ENCODE peak calls at places on chromosomes 16 and 17, in four cellular contexts. S, T, N and C are unnamed samples.
A peak's percentile ranks its signal among the peaks of the same experiment; 100 is the strongest.

GRCh38 chr17:81200695-81201580 is 21.8 kb downstream of the CEP131 start:
- DNase-seq in S (no peak), T (peak; percentile 62), N (peak; percentile 45), C (peak; percentile 78)

GRCh38 chr16:4375717-4376116 is 4.1 kb downstream of the VASN start:
- DNase-seq in S (no peak), T (peak; percentile 1), N (peak; percentile 60), C (no peak)

GRCh38 chr16:17318200-17318599 is 152.6 kb downstream of the XYLT1 start:
- DNase-seq in S (no peak), T (no peak), N (no peak), C (no peak)

GRCh38 chr17:67050476-67051154 is 6.3 kb downstream of the CACNG1 start:
- DNase-seq in S (no peak), T (no peak), N (no peak), C (no peak)

GRCh38 chr17:1920948-1921351 is 91.1 kb downstream of the RPA1 start:
- DNase-seq in S (no peak), T (no peak), N (no peak), C (no peak)

GRCh38 chr17:60167095-60167741 is 17.4 kb downstream of the CA4 start:
- DNase-seq in S (no peak), T (no peak), N (no peak), C (no peak)

GRCh38 chr16:10831899-10832886 is 13.6 kb upstream of the TVP23A start:
- DNase-seq in S (no peak), T (no peak), N (no peak), C (no peak)

GRCh38 chr17:12961655-12962054 is 56.2 kb downstream of the ELAC2 start:
- DNase-seq in S (no peak), T (no peak), N (no peak), C (no peak)

GRCh38 chr16:35908152-35908551 is 2448.7 kb downstream of the TP53TG3F start:
- DNase-seq in S (no peak), T (no peak), N (no peak), C (no peak)

GRCh38 chr17:76467809-76468633 is 618 bp downstream of the AANAT start:
- DNase-seq in S (no peak), T (no peak), N (no peak), C (no peak)

GRCh38 chr17:54063639-54064038 is 240.9 kb downstream of the KIF2B start:
- DNase-seq in S (no peak), T (no peak), N (no peak), C (no peak)

GRCh38 chr16:73124097-73124652 is 76.2 kb upstream of the ZFHX3 start:
- DNase-seq in S (no peak), T (no peak), N (no peak), C (peak; percentile 45)

GRCh38 chr17:63675231-63675606 is 24.7 kb downstream of the LIMD2 start:
- DNase-seq in S (no peak), T (no peak), N (peak; percentile 32), C (peak; percentile 68)

GRCh38 chr17:83019376-83019775 is 60.0 kb upstream of the METRNL start:
- DNase-seq in S (no peak), T (no peak), N (no peak), C (no peak)

GRCh38 chr16:56734429-56734828 is 4.5 kb downstream of the NUP93 start:
- DNase-seq in S (no peak), T (no peak), N (no peak), C (no peak)

GRCh38 chr17:32971171-32971570 is 20.5 kb upstream of the SPACA3 start:
- DNase-seq in S (no peak), T (no peak), N (no peak), C (no peak)

GRCh38 chr17:40548982-40549680 is 16.1 kb downstream of the CCR7 start:
- DNase-seq in S (peak; percentile 15), T (no peak), N (peak; percentile 91), C (no peak)

DNA sequence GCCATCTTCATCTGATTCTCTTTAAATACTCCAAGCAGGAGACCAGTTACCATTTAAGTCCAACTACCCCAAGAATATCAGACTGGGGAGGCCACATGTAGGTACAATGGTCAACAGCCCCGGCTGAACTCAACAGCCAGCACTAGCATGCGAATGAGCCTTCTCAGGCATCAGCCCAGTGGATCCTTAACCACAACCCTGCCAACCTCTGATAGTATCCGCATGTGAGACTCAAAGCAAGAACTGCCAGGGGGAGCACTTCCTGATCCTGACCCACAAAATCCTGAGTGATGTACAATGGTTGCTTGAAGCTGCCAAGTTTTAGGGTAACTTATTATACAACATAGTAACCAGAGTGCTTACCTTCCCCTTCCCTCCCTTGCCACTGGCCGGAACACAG is 4.0 kb downstream of the PYY start:
- DNase-seq in S (no peak), T (no peak), N (no peak), C (no peak)
- TF ChIP-seq CTCF in S (no peak), T (no peak), N (no peak), C (no peak)

DNA sequence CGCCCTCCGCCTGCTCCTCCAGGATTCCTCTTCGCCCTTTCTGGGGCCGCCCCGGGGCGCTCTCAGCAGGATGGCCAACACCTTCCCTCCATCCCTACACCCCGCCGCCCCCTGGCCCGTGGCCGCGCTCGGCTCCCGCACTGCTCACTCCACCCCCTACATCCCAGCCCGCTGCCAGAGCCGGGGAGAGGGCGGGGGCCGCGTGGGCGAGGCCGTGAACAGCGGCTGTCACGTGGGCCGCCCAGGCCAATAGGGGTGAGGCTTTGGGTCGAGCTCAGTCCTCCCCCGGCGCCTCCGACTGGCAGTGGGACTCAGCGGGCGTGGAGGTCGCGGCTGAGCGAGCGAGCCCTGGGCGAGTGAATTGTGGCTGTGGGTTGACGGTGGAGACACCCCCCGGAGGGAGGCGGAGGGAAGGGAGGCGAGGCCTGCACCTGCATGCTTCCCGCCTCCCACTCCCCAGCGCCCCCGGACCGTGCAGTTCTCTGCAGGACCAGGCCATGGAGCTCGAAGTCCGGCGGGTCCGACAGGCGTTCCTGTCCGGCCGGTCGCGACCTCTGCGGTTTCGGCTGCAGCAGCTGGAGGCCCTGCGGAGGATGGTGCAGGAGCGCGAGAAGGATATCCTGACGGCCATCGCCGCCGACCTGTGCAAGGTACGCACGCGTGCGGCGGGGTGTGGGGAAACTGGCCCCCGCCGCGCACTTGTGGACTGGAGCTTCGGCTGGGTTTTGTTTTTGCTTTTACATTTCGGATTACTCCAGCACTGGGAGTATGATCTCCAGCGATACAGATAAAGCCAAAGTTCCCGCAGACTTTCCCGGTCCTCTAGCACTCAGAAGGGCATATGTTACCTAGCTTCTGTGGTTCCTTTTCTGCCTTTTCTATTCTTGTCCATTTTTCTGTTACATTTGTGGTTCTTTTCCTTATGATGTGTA is at the start of gene ALDH3A2:
- DNase-seq in S (peak; percentile 99), T (peak; percentile 95), N (peak; percentile 93), C (peak; percentile 98)
- H3K4me1 ChIP-seq in S (no peaks in the 10 kb centered on the region), T (peaks cover 26% of the 10 kb centered on the region), N (peaks cover 67% of the 10 kb centered on the region), C (peaks cover 31% of the 10 kb centered on the region)

GRCh38 chr17:30378797-30379302 is at the start of gene CPD:
- DNase-seq in S (peak; percentile 96), T (peak; percentile 98), N (peak; percentile 81), C (peak; percentile 97)
- H3K4me3 ChIP-seq in S (peak within 1 kb of the TSS; percentile 85), T (peak within 1 kb of the TSS; percentile 86), N (peak within 1 kb of the TSS; percentile 84), C (peak within 1 kb of the TSS; percentile 77)

GRCh38 chr16:77437859-77438258 is 3.0 kb upstream of the ADAMTS18 start:
- DNase-seq in S (no peak), T (peak; percentile 48), N (no peak), C (peak; percentile 3)
- TF ChIP-seq CTCF in S (no peak), T (peak; percentile 66), N (no peak), C (peak; percentile 31)

DNA sequence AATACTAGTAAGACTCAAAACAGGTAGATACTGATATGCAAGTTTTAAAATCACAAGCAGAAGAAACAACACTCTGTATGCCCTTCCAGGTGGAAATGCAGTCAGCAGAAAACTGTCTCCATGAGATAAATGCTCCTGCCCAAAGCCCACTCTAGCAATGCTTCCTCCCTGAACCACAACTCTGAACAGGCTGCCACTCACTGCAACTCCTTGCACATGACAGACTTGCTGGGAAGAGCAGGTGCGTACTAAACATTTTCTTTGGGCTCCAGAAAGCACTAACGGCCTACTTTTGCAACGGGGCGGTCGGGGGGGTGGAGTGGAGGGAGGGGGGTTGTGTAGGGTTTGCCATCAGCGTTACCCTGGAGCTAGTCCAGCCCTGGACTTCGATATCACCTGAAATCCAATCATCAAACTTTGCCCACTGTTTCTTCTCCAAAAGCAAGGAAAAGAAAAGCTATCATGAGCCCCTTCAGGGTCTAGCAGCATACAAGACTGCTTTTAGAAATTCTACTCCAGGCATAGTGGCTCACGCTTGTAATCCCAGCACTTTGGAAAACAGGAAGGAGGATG is 46.1 kb downstream of the ANKRD11 start:
- DNase-seq in S (no peak), T (no peak), N (no peak), C (no peak)
- H3K4me1 ChIP-seq in S (peaks cover 23% of the 10 kb centered on the region), T (peaks cover 49% of the 10 kb centered on the region), N (peaks cover 70% of the 10 kb centered on the region), C (peaks cover 43% of the 10 kb centered on the region)

GRCh38 chr16:87316923-87317765 is at the start of gene C16orf95:
- DNase-seq in S (peak; percentile 97), T (peak; percentile 97), N (peak; percentile 85), C (peak; percentile 96)

GRCh38 chr16:87317766-87318121 is 552 bp upstream of the C16orf95 start:
- DNase-seq in S (no peak), T (no peak), N (no peak), C (peak; percentile 60)

GRCh38 chr16:87312008-87312407 is 5.2 kb downstream of the C16orf95 start:
- DNase-seq in S (no peak), T (no peak), N (no peak), C (no peak)

GRCh38 chr16:87316450-87316922 is 706 bp downstream of the C16orf95 start:
- DNase-seq in S (no peak), T (no peak), N (no peak), C (no peak)

GRCh38 chr16:87314990-87315420 is 2.2 kb downstream of the C16orf95 start:
- DNase-seq in S (no peak), T (no peak), N (no peak), C (no peak)
- H3K4me3 ChIP-seq in S (no peak overlapping the region), T (no peak overlapping the region), N (no peak overlapping the region), C (no peak overlapping the region)

DNA sequence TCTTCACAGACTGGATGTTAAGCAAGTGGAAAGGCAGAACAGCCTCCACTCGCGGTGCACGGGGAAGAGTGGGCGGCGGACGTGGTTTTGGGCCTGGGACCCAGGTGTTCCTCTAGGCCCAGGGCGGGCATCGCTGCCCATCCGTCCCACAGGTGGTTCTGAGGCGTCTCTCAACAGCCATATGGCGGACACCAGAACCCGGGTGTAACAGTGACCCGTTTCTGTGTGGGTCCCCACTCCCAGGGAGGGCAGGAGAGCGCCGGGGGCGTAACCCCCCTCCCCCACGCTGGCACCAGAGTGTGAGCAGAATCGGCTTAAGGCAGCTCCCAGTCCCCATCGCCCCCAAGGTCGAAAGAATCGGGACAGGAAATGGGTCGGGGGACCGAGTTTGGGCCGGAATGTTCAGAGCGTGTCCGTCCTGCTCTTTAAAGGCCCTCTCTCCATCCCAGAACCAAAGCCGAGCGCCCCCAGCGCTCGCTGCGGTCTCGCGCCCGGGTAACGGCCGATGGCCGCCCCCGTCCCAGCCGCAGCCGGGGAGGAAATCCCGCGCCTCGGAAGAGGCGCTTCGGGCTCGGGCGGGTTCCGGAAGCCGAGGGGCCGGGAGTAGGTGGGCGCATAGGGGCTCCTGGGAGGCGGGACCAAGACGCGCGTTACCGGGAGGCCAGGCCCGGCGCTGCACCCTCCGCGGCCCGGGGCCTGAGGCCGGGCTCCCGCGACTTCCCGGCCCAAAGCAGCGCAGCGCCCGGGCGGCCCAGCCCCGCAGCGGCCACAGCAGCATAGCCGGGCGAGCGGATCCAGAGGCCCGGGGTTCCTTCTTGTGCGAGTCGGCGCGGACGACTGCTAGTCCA is at the start of gene TK2:
- DNase-seq in S (peak; percentile 71), T (peak; percentile 79), N (no peak), C (peak; percentile 75)
- TF ChIP-seq CTCF in S (no peak), T (peak; percentile 39), N (no peak), C (peak; percentile 38)

DNA sequence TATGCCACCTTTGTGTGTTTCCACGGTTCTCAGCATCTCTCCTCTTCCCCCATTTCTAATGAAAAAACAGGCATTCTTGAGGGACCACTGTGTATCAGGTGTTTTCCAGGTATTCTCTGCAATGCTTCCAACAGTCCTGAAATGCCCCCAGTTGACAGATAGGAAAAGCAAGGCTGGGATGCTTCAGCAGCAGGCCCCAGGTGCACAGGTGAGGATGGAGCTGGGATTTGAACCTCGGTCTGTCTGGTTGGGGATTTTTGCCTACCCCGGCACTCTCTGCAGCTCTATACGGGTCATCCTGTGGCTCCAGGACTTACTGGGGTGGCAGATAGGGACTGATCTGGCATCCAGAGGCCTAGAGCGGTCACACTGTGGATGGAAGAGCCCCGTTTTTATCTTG is 180.5 kb upstream of the GSE1 start:
- DNase-seq in S (no peak), T (no peak), N (no peak), C (no peak)
- H3K4me1 ChIP-seq in S (peaks cover 3% of the 10 kb centered on the region), T (peaks cover 33% of the 10 kb centered on the region), N (no peaks in the 10 kb centered on the region), C (peaks cover 26% of the 10 kb centered on the region)